ENCODE peak calls at places on chromosomes 13 and 19, in four cellular contexts. One of them, this sample, is unnamed.

GRCh38 chr19:49560358-49560900 is 19.9 kb downstream of the NOSIP start:
- DNase-seq in CD4-positive, alpha-beta T cell: no peak
- DNase-seq in A172: no peak
- DNase-seq in kidney: no peak
- DNase-seq in this sample: no peak

GRCh38 chr19:6580313-6580712 is 10.6 kb downstream of the CD70 start:
- DNase-seq in CD4-positive, alpha-beta T cell: no peak
- DNase-seq in A172: peak
- DNase-seq in kidney: no peak
- DNase-seq in this sample: no peak

GRCh38 chr19:47122359-47123335 is 8.0 kb upstream of the SAE1 start:
- DNase-seq in CD4-positive, alpha-beta T cell: no peak
- DNase-seq in A172: peak
- DNase-seq in kidney: no peak
- DNase-seq in this sample: no peak

GRCh38 chr19:45423033-45423588 is 606 bp downstream of the ERCC1 start:
- DNase-seq in CD4-positive, alpha-beta T cell: no peak
- DNase-seq in A172: no peak
- DNase-seq in kidney: no peak
- DNase-seq in this sample: no peak

GRCh38 chr13:106109391-106109791 is 426.1 kb downstream of the EFNB2 start:
- DNase-seq in CD4-positive, alpha-beta T cell: no peak
- DNase-seq in A172: peak
- DNase-seq in kidney: no peak
- DNase-seq in this sample: no peak

GRCh38 chr19:39133431-39134270 is 8.1 kb downstream of the PAK4 start:
- DNase-seq in CD4-positive, alpha-beta T cell: no peak
- DNase-seq in A172: no peak
- DNase-seq in kidney: no peak
- DNase-seq in this sample: no peak

GRCh38 chr19:11092181-11092538 is 2.9 kb downstream of the LDLR start:
- DNase-seq in CD4-positive, alpha-beta T cell: no peak
- DNase-seq in A172: no peak
- DNase-seq in kidney: no peak
- DNase-seq in this sample: no peak

GRCh38 chr13:99471231-99472202 is 29.8 kb upstream of the TM9SF2 start:
- DNase-seq in CD4-positive, alpha-beta T cell: no peak
- DNase-seq in A172: no peak
- DNase-seq in kidney: no peak
- DNase-seq in this sample: no peak

GRCh38 chr13:71864981-71865857 is 1.8 kb downstream of the DACH1 start:
- DNase-seq in CD4-positive, alpha-beta T cell: no peak
- DNase-seq in A172: no peak
- DNase-seq in kidney: peak
- DNase-seq in this sample: peak

GRCh38 chr13:37175996-37176395 is 70.5 kb upstream of the CSNK1A1L start:
- DNase-seq in CD4-positive, alpha-beta T cell: no peak
- DNase-seq in A172: no peak
- DNase-seq in kidney: no peak
- DNase-seq in this sample: no peak

GRCh38 chr13:36981156-36981743 is 17.9 kb downstream of the ALG5 start:
- DNase-seq in CD4-positive, alpha-beta T cell: no peak
- DNase-seq in A172: peak
- DNase-seq in kidney: no peak
- DNase-seq in this sample: no peak

GRCh38 chr13:113860579-113861432 is 3.1 kb downstream of the GAS6 start:
- DNase-seq in CD4-positive, alpha-beta T cell: no peak
- DNase-seq in A172: no peak
- DNase-seq in kidney: peak
- DNase-seq in this sample: no peak

GRCh38 chr19:42154471-42155323 is 22.5 kb upstream of the POU2F2 start:
- DNase-seq in CD4-positive, alpha-beta T cell: no peak
- DNase-seq in A172: no peak
- DNase-seq in kidney: no peak
- DNase-seq in this sample: peak

GRCh38 chr13:31090921-31091624 is 70.6 kb downstream of the HSPH1 start:
- DNase-seq in CD4-positive, alpha-beta T cell: no peak
- DNase-seq in A172: no peak
- DNase-seq in kidney: no peak
- DNase-seq in this sample: no peak

This sample was measured in spleen.